ENCODE peak calls at places on chromosomes 3 and 15, in eight cellular contexts. I is uterus, Z is GM23248, P is left lung, W is neuronal stem cell, Q is left ventricle myocardium inferior, O is transverse colon, X is H1. U is an unnamed sample.

GRCh38 chr15:66503780-66504562 is 684 bp downstream of the RPL4 start:
- DNase-seq in Q (no peak), W (no peak), Z (peak; percentile 42), I (no peak), X (no peak), O (no peak), P (no peak), U (no peak)

GRCh38 chr3:131636266-131636775 is 133.6 kb upstream of the MRPL3 start:
- DNase-seq in W (no peak), Z (no peak), Q (no peak), P (no peak), X (no peak), O (no peak), I (no peak), U (no peak)

GRCh38 chr3:35417080-35417479 is 222.2 kb upstream of the ARPP21 start:
- DNase-seq in X (no peak), Q (no peak), Z (no peak), W (no peak), I (no peak), O (no peak), P (no peak), U (no peak)

GRCh38 chr3:16290827-16291196 is 25.8 kb downstream of the OXNAD1 start:
- DNase-seq in Q (no peak), W (no peak), X (no peak), Z (peak; percentile 19), P (no peak), I (no peak), O (no peak), U (no peak)

GRCh38 chr3:183148056-183148455 is 14.5 kb downstream of the LAMP3 start:
- DNase-seq in W (no peak), Q (no peak), Z (peak; percentile 72), P (no peak), O (no peak), X (no peak), I (no peak), U (no peak)

GRCh38 chr15:71678191-71678590 is 132.2 kb upstream of the NR2E3 start:
- DNase-seq in I (no peak), Z (peak; percentile 33), Q (no peak), X (no peak), O (no peak), W (no peak), P (no peak), U (no peak)

GRCh38 chr3:186425788-186426730 is 64.0 kb upstream of the DGKG start:
- DNase-seq in X (peak; percentile 42), W (no peak), Z (peak; percentile 66), P (no peak), O (no peak), I (no peak), Q (no peak), U (no peak)

GRCh38 chr3:190303887-190304286 is 18.4 kb downstream of the CLDN1 start:
- DNase-seq in O (no peak), P (no peak), I (no peak), W (no peak), X (no peak), Z (peak; percentile 40), Q (no peak), U (no peak)

GRCh38 chr15:100383302-100384107 is 41.7 kb upstream of the ADAMTS17 start:
- DNase-seq in O (peak; percentile 19), Z (peak; percentile 10), X (peak; percentile 51), Q (no peak), P (no peak), I (no peak), W (no peak), U (peak; percentile 3)

GRCh38 chr3:56452085-56452484 is 16.2 kb downstream of the ERC2 start:
- DNase-seq in W (no peak), I (no peak), X (no peak), O (no peak), Z (no peak), Q (no peak), P (no peak), U (no peak)

GRCh38 chr3:86995537-86995936 is 4.6 kb upstream of the VGLL3 start:
- DNase-seq in P (no peak), W (no peak), Q (no peak), O (no peak), I (no peak), Z (peak; percentile 94), X (no peak), U (no peak)

GRCh38 chr3:140187648-140188221 is 252.8 kb downstream of the CLSTN2 start:
- DNase-seq in X (no peak), I (no peak), Q (no peak), O (no peak), Z (no peak), W (no peak), P (no peak), U (no peak)

GRCh38 chr3:112499328-112499727 is at the start of gene BTLA:
- DNase-seq in X (no peak), P (no peak), O (no peak), W (no peak), Q (no peak), Z (no peak), I (no peak), U (peak; percentile 43)

GRCh38 chr15:35603298-35603697 is 57.3 kb upstream of the DPH6 start:
- DNase-seq in Q (no peak), Z (peak; percentile 73), X (no peak), O (no peak), W (no peak), I (no peak), P (no peak), U (no peak)

GRCh38 chr3:187263270-187263669 is 28.3 kb downstream of the MASP1 start:
- DNase-seq in P (no peak), X (no peak), Z (peak; percentile 71), O (no peak), W (no peak), Q (no peak), I (no peak), U (no peak)

GRCh38 chr3:58799271-58799670 is 132.7 kb upstream of the FAM3D start:
- DNase-seq in I (no peak), W (no peak), Z (no peak), P (no peak), X (no peak), O (no peak), Q (no peak), U (no peak)

GRCh38 chr3:16012086-16012485 is 162.4 kb upstream of the GALNT15 start:
- DNase-seq in X (no peak), Q (no peak), Z (peak; percentile 77), I (no peak), O (no peak), P (no peak), W (no peak), U (no peak)

GRCh38 chr15:30990451-30991300 is 752 bp downstream of the MTMR10 start:
- DNase-seq in I (no peak), Q (no peak), O (peak; percentile 33), X (no peak), W (no peak), P (no peak), Z (peak; percentile 71), U (peak; percentile 8)

GRCh38 chr15:45326280-45326679 is 52.1 kb downstream of the GATM start:
- DNase-seq in W (no peak), X (no peak), Z (no peak), O (no peak), P (no peak), I (no peak), Q (no peak), U (no peak)

GRCh38 chr15:63466378-63467192 is 37.8 kb upstream of the USP3 start:
- DNase-seq in O (no peak), W (peak; percentile 43), Z (peak; percentile 66), X (peak; percentile 55), Q (no peak), P (no peak), I (peak; percentile 30), U (peak; percentile 66)

GRCh38 chr3:146813496-146813895 is 208.3 kb upstream of the PLSCR5 start:
- DNase-seq in I (no peak), Q (no peak), P (no peak), O (no peak), X (no peak), Z (peak; percentile 41), W (no peak), U (no peak)

GRCh38 chr3:19046440-19046839 is 101.9 kb upstream of the KCNH8 start:
- DNase-seq in Z (no peak), P (no peak), X (no peak), I (no peak), O (no peak), Q (no peak), W (no peak), U (no peak)

GRCh38 chr3:134029734-134030381 is at the start of gene SLCO2A1:
- DNase-seq in Z (peak; percentile 66), I (peak; percentile 44), X (peak; percentile 79), Q (peak; percentile 27), P (peak; percentile 83), O (peak; percentile 53), W (peak; percentile 37), U (no peak)
- H3K4me3 ChIP-seq in Z (peak within 1 kb of the TSS; percentile 78), I (peak within 1 kb of the TSS; percentile 56), X (peak within 1 kb of the TSS; percentile 60), Q (peak within 1 kb of the TSS; percentile 76), P (peak within 1 kb of the TSS; percentile 45), O (peak within 1 kb of the TSS; percentile 54), W (peak within 1 kb of the TSS; percentile 86), U (no peak within 1 kb of the TSS)

GRCh38 chr3:44981220-44981619 is 5.2 kb downstream of the EXOSC7 start:
- DNase-seq in P (no peak), Q (no peak), Z (peak; percentile 36), W (no peak), I (no peak), X (no peak), O (no peak), U (no peak)
- H3K4me1 ChIP-seq in P (peaks cover 68% of the 10 kb centered on the region), Q (peaks cover 78% of the 10 kb centered on the region), Z (peaks cover 6% of the 10 kb centered on the region), W (peaks cover 3% of the 10 kb centered on the region), I (no peaks in the 10 kb centered on the region), X (no peaks in the 10 kb centered on the region), O (peaks cover 26% of the 10 kb centered on the region), U (peaks cover 69% of the 10 kb centered on the region)

DNA sequence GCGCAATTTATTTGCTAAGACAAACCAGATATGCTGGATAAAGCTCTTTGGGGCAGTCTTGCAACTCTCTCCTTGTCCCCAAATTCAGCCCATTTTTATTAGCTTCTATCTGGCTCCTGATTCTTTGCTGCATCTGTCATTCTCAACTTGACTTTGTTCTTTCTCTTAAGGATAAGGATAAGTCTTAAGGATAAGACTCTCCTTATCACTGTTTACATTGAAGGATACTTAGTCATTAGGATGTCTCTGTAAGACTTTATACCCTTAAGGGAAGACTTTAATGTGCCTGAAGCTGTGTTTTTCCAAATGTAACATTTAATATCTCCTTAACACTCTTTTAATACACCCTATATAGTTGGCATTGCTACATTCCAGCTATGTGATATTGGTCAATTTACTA is 49.3 kb downstream of the ALCAM start:
- DNase-seq in P (no peak), Q (no peak), O (no peak), I (no peak), Z (no peak), X (no peak), W (no peak), U (no peak)
- H3K36me3 ChIP-seq in P (no peaks in the 10 kb centered on the region), Q (no peaks in the 10 kb centered on the region), O (no peaks in the 10 kb centered on the region), I (no peaks in the 10 kb centered on the region), Z (no peaks in the 10 kb centered on the region), X (no peaks in the 10 kb centered on the region), W (no peaks in the 10 kb centered on the region), U (no peaks in the 10 kb centered on the region)

GRCh38 chr3:126887686-126888085 is 95.2 kb upstream of the PLXNA1 start:
- DNase-seq in W (no peak), Q (no peak), X (no peak), Z (no peak), I (no peak), P (no peak), O (no peak), U (no peak)
- H3K4me3 ChIP-seq in W (no peak overlapping the region), Q (no peak overlapping the region), X (no peak overlapping the region), Z (no peak overlapping the region), I (no peak overlapping the region), P (no peak overlapping the region), O (no peak overlapping the region), U (no peak overlapping the region)